ENCODE peak calls at places on chromosomes 6 and 20, in ten cellular contexts. One of them, this sample, is unnamed. For H3K4me1, the result is how much of the 10 kb centered on the place peaks cover.

GRCh38 chr20:51014797-51015722 is 7.8 kb downstream of the KCNG1 start:
- DNase-seq in mesendoderm: peak
- DNase-seq in OCI-LY7: peak
- DNase-seq in PC-9: no peak
- DNase-seq in aorta: no peak
- DNase-seq in SJCRH30: peak
- DNase-seq in astrocyte: peak
- DNase-seq in upper lobe of left lung: no peak
- DNase-seq in GM23338: peak
- DNase-seq in CD8-positive, alpha-beta T cell: no peak
- DNase-seq in this sample: no peak

GRCh38 chr20:4563534-4563933 is 158.2 kb upstream of the PRND start:
- DNase-seq in mesendoderm: peak
- DNase-seq in OCI-LY7: no peak
- DNase-seq in PC-9: peak
- DNase-seq in aorta: peak
- DNase-seq in SJCRH30: peak
- DNase-seq in astrocyte: peak
- DNase-seq in upper lobe of left lung: no peak
- DNase-seq in GM23338: peak
- DNase-seq in CD8-positive, alpha-beta T cell: no peak
- DNase-seq in this sample: no peak

GRCh38 chr20:38962044-38962897 is at the start of gene DHX35:
- DNase-seq in mesendoderm: peak
- DNase-seq in OCI-LY7: peak
- DNase-seq in PC-9: peak
- DNase-seq in aorta: peak
- DNase-seq in SJCRH30: peak
- DNase-seq in astrocyte: peak
- DNase-seq in upper lobe of left lung: peak
- DNase-seq in GM23338: peak
- DNase-seq in CD8-positive, alpha-beta T cell: peak
- DNase-seq in this sample: peak

GRCh38 chr6:15907914-15908518 is 220.9 kb upstream of the MYLIP start:
- DNase-seq in mesendoderm: peak
- DNase-seq in OCI-LY7: no peak
- DNase-seq in PC-9: peak
- DNase-seq in aorta: no peak
- DNase-seq in SJCRH30: peak
- DNase-seq in astrocyte: no peak
- DNase-seq in upper lobe of left lung: no peak
- DNase-seq in GM23338: peak
- DNase-seq in CD8-positive, alpha-beta T cell: no peak
- DNase-seq in this sample: no peak

GRCh38 chr6:159979136-159979874 is 10.4 kb downstream of the IGF2R start:
- DNase-seq in mesendoderm: peak
- DNase-seq in OCI-LY7: peak
- DNase-seq in PC-9: peak
- DNase-seq in aorta: peak
- DNase-seq in SJCRH30: peak
- DNase-seq in astrocyte: peak
- DNase-seq in upper lobe of left lung: peak
- DNase-seq in GM23338: no peak
- DNase-seq in CD8-positive, alpha-beta T cell: peak
- DNase-seq in this sample: peak

GRCh38 chr6:12538881-12539357 is 177.6 kb upstream of the PHACTR1 start:
- DNase-seq in mesendoderm: no peak
- DNase-seq in OCI-LY7: no peak
- DNase-seq in PC-9: peak
- DNase-seq in aorta: peak
- DNase-seq in SJCRH30: peak
- DNase-seq in astrocyte: peak
- DNase-seq in upper lobe of left lung: no peak
- DNase-seq in GM23338: no peak
- DNase-seq in CD8-positive, alpha-beta T cell: no peak
- DNase-seq in this sample: no peak

GRCh38 chr6:105596284-105596755 is 193.4 kb upstream of the PREP start:
- DNase-seq in mesendoderm: no peak
- DNase-seq in OCI-LY7: no peak
- DNase-seq in PC-9: peak
- DNase-seq in aorta: no peak
- DNase-seq in SJCRH30: no peak
- DNase-seq in astrocyte: peak
- DNase-seq in upper lobe of left lung: no peak
- DNase-seq in GM23338: no peak
- DNase-seq in CD8-positive, alpha-beta T cell: no peak
- DNase-seq in this sample: no peak

GRCh38 chr6:140782941-140783340 is 1349.8 kb upstream of the GJE1 start:
- DNase-seq in mesendoderm: no peak
- DNase-seq in OCI-LY7: no peak
- DNase-seq in PC-9: no peak
- DNase-seq in aorta: no peak
- DNase-seq in SJCRH30: no peak
- DNase-seq in astrocyte: no peak
- DNase-seq in upper lobe of left lung: no peak
- DNase-seq in GM23338: no peak
- DNase-seq in CD8-positive, alpha-beta T cell: no peak
- DNase-seq in this sample: no peak

GRCh38 chr6:137872071-137872470 is 5.0 kb downstream of the TNFAIP3 start:
- DNase-seq in mesendoderm: no peak
- DNase-seq in OCI-LY7: no peak
- DNase-seq in PC-9: peak
- DNase-seq in aorta: no peak
- DNase-seq in SJCRH30: no peak
- DNase-seq in astrocyte: no peak
- DNase-seq in upper lobe of left lung: no peak
- DNase-seq in GM23338: no peak
- DNase-seq in CD8-positive, alpha-beta T cell: no peak
- DNase-seq in this sample: no peak

GRCh38 chr6:137869781-137870180 is 2.7 kb downstream of the TNFAIP3 start:
- DNase-seq in mesendoderm: no peak
- DNase-seq in OCI-LY7: no peak
- DNase-seq in PC-9: no peak
- DNase-seq in aorta: no peak
- DNase-seq in SJCRH30: no peak
- DNase-seq in astrocyte: no peak
- DNase-seq in upper lobe of left lung: no peak
- DNase-seq in GM23338: no peak
- DNase-seq in CD8-positive, alpha-beta T cell: no peak
- DNase-seq in this sample: no peak

GRCh38 chr6:137870744-137871247 is 3.7 kb downstream of the TNFAIP3 start:
- DNase-seq in mesendoderm: no peak
- DNase-seq in OCI-LY7: peak
- DNase-seq in PC-9: no peak
- DNase-seq in aorta: no peak
- DNase-seq in SJCRH30: no peak
- DNase-seq in astrocyte: no peak
- DNase-seq in upper lobe of left lung: no peak
- DNase-seq in GM23338: peak
- DNase-seq in CD8-positive, alpha-beta T cell: peak
- DNase-seq in this sample: peak

GRCh38 chr6:137870286-137870685 is 3.2 kb downstream of the TNFAIP3 start:
- DNase-seq in mesendoderm: no peak
- DNase-seq in OCI-LY7: no peak
- DNase-seq in PC-9: no peak
- DNase-seq in aorta: no peak
- DNase-seq in SJCRH30: no peak
- DNase-seq in astrocyte: no peak
- DNase-seq in upper lobe of left lung: no peak
- DNase-seq in GM23338: no peak
- DNase-seq in CD8-positive, alpha-beta T cell: no peak
- DNase-seq in this sample: no peak

GRCh38 chr6:137871299-137871698 is 4.2 kb downstream of the TNFAIP3 start:
- DNase-seq in mesendoderm: no peak
- DNase-seq in OCI-LY7: no peak
- DNase-seq in PC-9: no peak
- DNase-seq in aorta: no peak
- DNase-seq in SJCRH30: no peak
- DNase-seq in astrocyte: no peak
- DNase-seq in upper lobe of left lung: no peak
- DNase-seq in GM23338: no peak
- DNase-seq in CD8-positive, alpha-beta T cell: peak
- DNase-seq in this sample: no peak
- H3K4me3 ChIP-seq in mesendoderm: no peak
- H3K4me3 ChIP-seq in OCI-LY7: peak
- H3K4me3 ChIP-seq in PC-9: peak
- H3K4me3 ChIP-seq in aorta: no peak
- H3K4me3 ChIP-seq in SJCRH30: no peak
- H3K4me3 ChIP-seq in astrocyte: no peak
- H3K4me3 ChIP-seq in upper lobe of left lung: peak
- H3K4me3 ChIP-seq in GM23338: no peak
- H3K4me3 ChIP-seq in CD8-positive, alpha-beta T cell: peak
- H3K4me3 ChIP-seq in this sample: peak

GRCh38 chr6:56751604-56752003 is 108.9 kb upstream of the DST start:
- DNase-seq in mesendoderm: peak
- DNase-seq in OCI-LY7: no peak
- DNase-seq in PC-9: no peak
- DNase-seq in aorta: no peak
- DNase-seq in SJCRH30: no peak
- DNase-seq in astrocyte: no peak
- DNase-seq in upper lobe of left lung: no peak
- DNase-seq in GM23338: peak
- DNase-seq in CD8-positive, alpha-beta T cell: no peak
- DNase-seq in this sample: no peak
- H3K27ac ChIP-seq in mesendoderm: no peak
- H3K27ac ChIP-seq in OCI-LY7: no peak
- H3K27ac ChIP-seq in PC-9: no peak
- H3K27ac ChIP-seq in aorta: no peak
- H3K27ac ChIP-seq in SJCRH30: no peak
- H3K27ac ChIP-seq in astrocyte: peak
- H3K27ac ChIP-seq in upper lobe of left lung: peak
- H3K27ac ChIP-seq in GM23338: peak
- H3K27ac ChIP-seq in CD8-positive, alpha-beta T cell: no peak
- H3K27ac ChIP-seq in this sample: no peak

DNA sequence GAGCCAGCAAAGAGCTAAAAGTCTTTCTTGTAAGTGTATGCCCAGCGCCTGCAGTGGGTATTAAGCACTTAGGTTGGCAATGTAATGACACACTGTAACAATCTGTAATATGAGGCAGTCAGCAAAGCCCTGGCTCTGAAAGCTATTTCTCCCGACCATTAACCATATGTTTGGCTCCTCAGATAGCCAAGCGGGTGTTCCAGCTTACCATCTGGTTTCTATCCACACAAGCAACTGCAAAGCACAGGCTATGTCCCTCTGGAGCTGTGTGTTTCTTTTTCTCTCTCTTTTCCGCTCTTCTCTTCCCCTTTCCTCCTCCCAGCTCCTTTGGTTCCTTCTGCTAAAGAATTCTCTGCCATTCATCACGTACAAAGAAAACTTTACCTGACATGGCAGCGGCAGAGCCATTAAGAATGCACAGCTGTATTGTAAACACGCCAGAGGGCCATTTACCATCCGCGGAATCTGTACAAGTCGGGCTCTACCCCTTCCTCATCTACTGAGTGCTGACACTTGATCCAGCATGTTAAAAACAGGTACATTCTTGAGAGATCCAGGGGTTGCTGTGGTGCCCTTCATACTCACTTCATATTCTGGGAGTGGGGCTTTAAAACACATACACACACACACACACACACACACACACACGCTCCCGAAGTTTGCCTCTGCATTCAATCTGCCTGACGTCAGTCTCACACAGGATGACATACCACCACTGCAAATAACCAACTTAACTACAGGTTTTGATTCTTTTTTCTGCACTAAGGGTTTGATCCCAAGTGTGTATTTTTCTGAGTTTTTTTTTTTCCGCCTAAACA is 77.3 kb downstream of the BACH2 start:
- DNase-seq in mesendoderm: peak
- DNase-seq in OCI-LY7: no peak
- DNase-seq in PC-9: no peak
- DNase-seq in aorta: peak
- DNase-seq in SJCRH30: peak
- DNase-seq in astrocyte: peak
- DNase-seq in upper lobe of left lung: peak
- DNase-seq in GM23338: peak
- DNase-seq in CD8-positive, alpha-beta T cell: peak
- DNase-seq in this sample: no peak
- H3K4me1 ChIP-seq in mesendoderm: under half
- H3K4me1 ChIP-seq in OCI-LY7: half or more
- H3K4me1 ChIP-seq in PC-9: under half
- H3K4me1 ChIP-seq in aorta: under half
- H3K4me1 ChIP-seq in SJCRH30: under half
- H3K4me1 ChIP-seq in astrocyte: under half
- H3K4me1 ChIP-seq in upper lobe of left lung: under half
- H3K4me1 ChIP-seq in GM23338: half or more
- H3K4me1 ChIP-seq in CD8-positive, alpha-beta T cell: half or more
- H3K4me1 ChIP-seq in this sample: under half

GRCh38 chr6:63598251-63599036 is 26.2 kb downstream of the LOC128125822 start:
- DNase-seq in mesendoderm: peak
- DNase-seq in OCI-LY7: peak
- DNase-seq in PC-9: peak
- DNase-seq in aorta: peak
- DNase-seq in SJCRH30: peak
- DNase-seq in astrocyte: peak
- DNase-seq in upper lobe of left lung: peak
- DNase-seq in GM23338: peak
- DNase-seq in CD8-positive, alpha-beta T cell: peak
- DNase-seq in this sample: peak

GRCh38 chr6:63598001-63598250 is 25.6 kb downstream of the LOC128125822 start:
- DNase-seq in mesendoderm: peak
- DNase-seq in OCI-LY7: no peak
- DNase-seq in PC-9: no peak
- DNase-seq in aorta: no peak
- DNase-seq in SJCRH30: no peak
- DNase-seq in astrocyte: no peak
- DNase-seq in upper lobe of left lung: no peak
- DNase-seq in GM23338: peak
- DNase-seq in CD8-positive, alpha-beta T cell: no peak
- DNase-seq in this sample: no peak

GRCh38 chr6:63599243-63599642 is 27.0 kb downstream of the LOC128125822 start:
- DNase-seq in mesendoderm: no peak
- DNase-seq in OCI-LY7: no peak
- DNase-seq in PC-9: no peak
- DNase-seq in aorta: no peak
- DNase-seq in SJCRH30: no peak
- DNase-seq in astrocyte: no peak
- DNase-seq in upper lobe of left lung: no peak
- DNase-seq in GM23338: no peak
- DNase-seq in CD8-positive, alpha-beta T cell: no peak
- DNase-seq in this sample: no peak

DNA sequence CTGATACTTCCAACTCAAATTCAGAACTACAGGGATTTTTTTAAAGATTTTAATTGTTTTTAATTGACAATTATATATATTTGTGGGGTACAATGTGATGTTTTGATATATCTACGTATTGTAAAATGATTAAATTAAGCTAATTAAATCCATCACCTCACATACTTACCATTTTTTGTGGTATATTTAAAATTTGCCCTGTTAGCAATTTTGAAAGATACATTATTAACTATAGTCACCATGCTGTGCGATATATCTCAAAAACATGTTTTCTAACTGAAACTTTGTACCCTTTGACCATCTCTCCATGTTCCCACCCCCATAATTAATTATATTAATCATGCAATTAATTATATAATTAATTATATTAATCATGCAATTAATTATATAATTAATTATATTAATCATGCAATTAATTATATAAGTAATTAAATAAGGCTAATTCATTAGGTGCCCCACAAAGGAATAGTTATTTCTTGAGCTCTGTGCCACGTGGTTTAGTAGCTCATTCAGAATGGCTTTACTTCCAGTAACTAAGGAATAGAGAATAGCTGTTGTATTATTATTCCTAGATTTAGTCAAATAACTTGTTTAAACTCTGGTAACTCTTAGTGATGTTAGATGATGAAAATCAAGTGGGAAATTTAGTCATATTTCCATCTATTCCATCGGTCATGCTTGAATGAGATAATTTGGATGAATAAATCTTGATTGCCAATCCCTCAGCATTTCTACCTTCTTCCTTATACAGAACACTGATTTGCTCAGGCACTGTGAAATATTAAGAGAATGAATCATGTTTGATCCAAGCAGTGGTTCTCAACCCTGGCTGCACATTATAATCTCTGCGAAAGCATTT is 25.1 kb downstream of the LOC128125822 start:
- DNase-seq in mesendoderm: no peak
- DNase-seq in OCI-LY7: peak
- DNase-seq in PC-9: peak
- DNase-seq in aorta: no peak
- DNase-seq in SJCRH30: no peak
- DNase-seq in astrocyte: peak
- DNase-seq in upper lobe of left lung: no peak
- DNase-seq in GM23338: no peak
- DNase-seq in CD8-positive, alpha-beta T cell: no peak
- DNase-seq in this sample: no peak
- H3K4me3 ChIP-seq in mesendoderm: no peak
- H3K4me3 ChIP-seq in OCI-LY7: peak
- H3K4me3 ChIP-seq in PC-9: peak
- H3K4me3 ChIP-seq in aorta: no peak
- H3K4me3 ChIP-seq in SJCRH30: peak
- H3K4me3 ChIP-seq in astrocyte: peak
- H3K4me3 ChIP-seq in upper lobe of left lung: peak
- H3K4me3 ChIP-seq in GM23338: peak
- H3K4me3 ChIP-seq in CD8-positive, alpha-beta T cell: peak
- H3K4me3 ChIP-seq in this sample: no peak